ENCODE peak calls at places on chromosomes 3 and 15, in seven cellular contexts. I is HL-60, W is esophagus muscularis mucosa, A is HCT116, X is breast epithelium, P is suprapubic skin, H is transverse colon. T is an unnamed sample.

GRCh38 chr15:80876034-80876433 is 96.9 kb downstream of the CEMIP start:
- DNase-seq in I (no peak), A (no peak), X (no peak), P (no peak), H (no peak), W (no peak), T (no peak)

GRCh38 chr15:77496710-77497107 is 76.0 kb downstream of the HMG20A start:
- DNase-seq in X (peak; percentile 75), A (peak; percentile 26), H (peak; percentile 85), I (peak; percentile 64), W (peak; percentile 97), P (peak; percentile 93), T (peak; percentile 92)

GRCh38 chr15:30929064-30929669 is 25.5 kb downstream of the FAN1 start:
- DNase-seq in I (no peak), X (no peak), A (no peak), P (no peak), H (no peak), W (peak; percentile 88), T (no peak)

GRCh38 chr3:195098741-195099525 is 172.0 kb downstream of the XXYLT1 start:
- DNase-seq in W (no peak), I (no peak), H (no peak), P (no peak), X (no peak), A (no peak), T (no peak)

GRCh38 chr3:85004147-85004546 is 45.4 kb downstream of the CADM2 start:
- DNase-seq in H (no peak), X (no peak), I (no peak), W (no peak), P (no peak), A (no peak), T (no peak)

GRCh38 chr3:86563358-86563970 is 427.5 kb downstream of the VGLL3 start:
- DNase-seq in W (no peak), H (no peak), X (no peak), P (no peak), I (peak; percentile 6), A (peak; percentile 3), T (peak; percentile 88)

GRCh38 chr3:102466001-102466400 is 31.2 kb downstream of the ZPLD1 start:
- DNase-seq in X (no peak), I (no peak), H (no peak), P (no peak), A (peak; percentile 6), W (no peak), T (peak; percentile 2)

GRCh38 chr3:184380627-184381260 is 890 bp downstream of the CHRD start:
- DNase-seq in P (no peak), H (no peak), I (no peak), W (no peak), A (no peak), X (no peak), T (no peak)

GRCh38 chr15:52498700-52499099 is 30.0 kb downstream of the MYO5A start:
- DNase-seq in P (no peak), I (no peak), A (no peak), H (no peak), W (no peak), X (no peak), T (no peak)

GRCh38 chr3:135997554-135998320 is 32.2 kb downstream of the PPP2R3A start:
- DNase-seq in X (no peak), H (no peak), A (no peak), I (no peak), P (no peak), W (no peak), T (no peak)

GRCh38 chr3:156413293-156413912 is 141.5 kb downstream of the SSR3 start:
- DNase-seq in H (no peak), I (no peak), A (no peak), X (no peak), P (no peak), W (no peak), T (no peak)

GRCh38 chr15:48176957-48177356 is 1.1 kb downstream of the MYEF2 start:
- DNase-seq in A (no peak), I (no peak), H (no peak), X (no peak), P (no peak), W (no peak), T (no peak)

GRCh38 chr15:78204351-78205309 is 29.7 kb downstream of the ACSBG1 start:
- DNase-seq in I (no peak), W (no peak), P (peak; percentile 67), X (peak; percentile 12), H (no peak), A (no peak), T (no peak)

GRCh38 chr15:65077981-65078352 is 1.4 kb downstream of the KBTBD13 start:
- DNase-seq in X (no peak), A (peak; percentile 48), W (no peak), P (no peak), H (peak; percentile 89), I (peak; percentile 20), T (peak; percentile 94)

GRCh38 chr3:182369861-182370260 is 423.4 kb upstream of the ATP11B start:
- DNase-seq in W (no peak), P (no peak), A (no peak), H (no peak), X (no peak), I (no peak), T (no peak)

GRCh38 chr15:67784057-67784781 is 41.1 kb upstream of the SKOR1 start:
- DNase-seq in A (no peak), H (peak; percentile 58), W (peak; percentile 55), P (no peak), X (no peak), I (peak; percentile 85), T (no peak)

GRCh38 chr3:19947549-19948071 is 713 bp downstream of the RAB5A start:
- DNase-seq in H (peak; percentile 54), W (no peak), A (peak; percentile 18), P (no peak), I (peak; percentile 32), X (peak; percentile 51), T (peak; percentile 68)

GRCh38 chr3:29591579-29591978 is 310.7 kb downstream of the RBMS3 start:
- DNase-seq in I (no peak), A (no peak), P (no peak), W (no peak), X (no peak), H (no peak), T (no peak)

GRCh38 chr3:133598405-133598804 is 24.9 kb downstream of the CDV3 start:
- DNase-seq in P (no peak), H (no peak), A (no peak), I (no peak), W (no peak), X (no peak), T (no peak)

GRCh38 chr3:24829011-24829581 is 334.4 kb upstream of the THRB start:
- DNase-seq in H (peak; percentile 23), A (no peak), P (no peak), W (no peak), X (no peak), I (no peak), T (peak; percentile 72)

GRCh38 chr3:189937302-189938255 is 183.1 kb downstream of the P3H2 start:
- DNase-seq in A (peak; percentile 99), I (no peak), W (no peak), H (no peak), X (peak; percentile 76), P (no peak), T (no peak)

GRCh38 chr15:60134609-60135008 is 130.5 kb downstream of the FOXB1 start:
- DNase-seq in A (no peak), X (no peak), P (no peak), W (peak; percentile 29), I (no peak), H (no peak), T (no peak)

GRCh38 chr15:66409565-66410108 is 22.9 kb downstream of the MAP2K1 start:
- DNase-seq in W (no peak), P (no peak), A (no peak), X (no peak), I (no peak), H (no peak), T (no peak)

GRCh38 chr3:184691397-184692131 is 20.3 kb downstream of the MAGEF1 start:
- DNase-seq in W (no peak), P (no peak), H (no peak), A (no peak), X (no peak), I (no peak), T (no peak)

GRCh38 chr15:74007820-74008371 is 13.4 kb downstream of the PML start:
- DNase-seq in X (no peak), P (no peak), H (no peak), W (no peak), A (no peak), I (no peak), T (no peak)
- TF ChIP-seq POLR2AphosphoS5 in X (peak; percentile 32), P (no peak), H (no peak), W (no peak), A (no peak), I (no peak), T (no peak)

GRCh38 chr15:100781061-100781960 is 98.3 kb upstream of the ALDH1A3 start:
- DNase-seq in X (peak; percentile 9), I (no peak), H (no peak), P (peak; percentile 54), A (no peak), W (peak; percentile 80), T (no peak)
- TF ChIP-seq POLR2AphosphoS5 in X (no peak), I (no peak), H (no peak), P (no peak), A (no peak), W (no peak), T (no peak)

GRCh38 chr15:85910796-85911195 is 116.1 kb upstream of the KLHL25 start:
- DNase-seq in W (no peak), X (peak; percentile 23), P (no peak), H (no peak), A (no peak), I (no peak), T (no peak)
- TF ChIP-seq POLR2AphosphoS5 in W (no peak), X (no peak), P (no peak), H (no peak), A (no peak), I (no peak), T (no peak)

GRCh38 chr3:152331975-152332374 is 63.2 kb downstream of the MBNL1 start:
- DNase-seq in W (no peak), A (no peak), I (no peak), P (no peak), X (no peak), H (no peak), T (no peak)

GRCh38 chr3:152330565-152330964 is 61.8 kb downstream of the MBNL1 start:
- DNase-seq in I (no peak), W (no peak), P (no peak), X (no peak), H (no peak), A (no peak), T (no peak)

GRCh38 chr3:152333928-152334327 is 65.2 kb downstream of the MBNL1 start:
- DNase-seq in X (no peak), I (no peak), W (no peak), P (no peak), A (no peak), H (no peak), T (no peak)

GRCh38 chr3:152328841-152329240 is 60.1 kb downstream of the MBNL1 start:
- DNase-seq in P (no peak), W (no peak), X (no peak), I (no peak), A (peak; percentile 70), H (no peak), T (no peak)

DNA sequence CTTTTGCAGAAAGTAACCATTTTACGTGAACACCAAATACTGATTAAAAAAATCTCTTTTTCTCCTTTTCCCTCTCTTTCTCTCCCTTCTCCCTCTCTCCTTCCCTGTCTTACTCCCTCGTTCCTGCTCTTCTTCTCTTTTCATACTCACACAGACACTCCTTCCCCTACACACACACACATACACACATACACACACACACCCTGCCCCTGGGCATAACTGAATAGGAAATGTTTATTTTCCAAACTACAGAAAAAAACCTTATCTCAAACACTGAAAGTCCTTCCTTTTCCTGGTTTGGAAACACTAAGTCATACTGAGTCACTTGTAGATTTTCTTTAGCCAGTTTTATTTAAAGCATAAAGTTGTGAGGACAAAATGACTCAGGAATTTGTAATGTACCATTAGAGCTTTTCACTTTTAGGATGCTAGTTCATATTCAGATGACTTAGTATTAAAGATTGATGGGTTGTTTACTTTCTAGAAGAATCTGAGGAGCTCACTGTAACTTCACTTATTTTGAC is 62.4 kb downstream of the MBNL1 start:
- DNase-seq in H (no peak), I (no peak), W (no peak), P (no peak), X (no peak), A (peak; percentile 65), T (no peak)
- TF ChIP-seq POLR2AphosphoS5 in H (no peak), I (no peak), W (peak; percentile 70), P (peak; percentile 14), X (no peak), A (no peak), T (no peak)